ENCODE peak calls at places on chromosomes 11 and 22, in eight cellular contexts. One of them, this sample, is unnamed.

GRCh38 chr11:64990222-64990918 is 6.4 kb downstream of the BATF2 start:
- DNase-seq in AG09319: no peak
- DNase-seq in HT1080: peak
- DNase-seq in GM19239: no peak
- DNase-seq in C1 segment of cervical spinal cord: no peak
- DNase-seq in naive thymus-derived CD4-positive, alpha-beta T cell: no peak
- DNase-seq in posterior vena cava: peak
- DNase-seq in fibroblast of pulmonary artery: peak
- DNase-seq in this sample: peak

GRCh38 chr11:64726211-64726641 is 3.2 kb upstream of the NRXN2 start:
- DNase-seq in HT1080: no peak
- DNase-seq in naive thymus-derived CD4-positive, alpha-beta T cell: no peak
- DNase-seq in posterior vena cava: peak
- DNase-seq in AG09319: no peak
- DNase-seq in GM19239: no peak
- DNase-seq in C1 segment of cervical spinal cord: no peak
- DNase-seq in fibroblast of pulmonary artery: no peak
- DNase-seq in this sample: no peak

GRCh38 chr11:74748211-74749126 is at the start of gene RNF169:
- DNase-seq in naive thymus-derived CD4-positive, alpha-beta T cell: peak
- DNase-seq in GM19239: peak
- DNase-seq in posterior vena cava: peak
- DNase-seq in C1 segment of cervical spinal cord: peak
- DNase-seq in fibroblast of pulmonary artery: peak
- DNase-seq in HT1080: peak
- DNase-seq in AG09319: peak
- DNase-seq in this sample: peak

GRCh38 chr11:125883375-125883774 is 4.1 kb upstream of the HYLS1 start:
- DNase-seq in GM19239: no peak
- DNase-seq in AG09319: no peak
- DNase-seq in posterior vena cava: no peak
- DNase-seq in HT1080: no peak
- DNase-seq in naive thymus-derived CD4-positive, alpha-beta T cell: no peak
- DNase-seq in fibroblast of pulmonary artery: no peak
- DNase-seq in C1 segment of cervical spinal cord: no peak
- DNase-seq in this sample: no peak

GRCh38 chr11:76610871-76611475 is 59.6 kb downstream of the LRRC32 start:
- DNase-seq in naive thymus-derived CD4-positive, alpha-beta T cell: no peak
- DNase-seq in posterior vena cava: peak
- DNase-seq in GM19239: no peak
- DNase-seq in C1 segment of cervical spinal cord: no peak
- DNase-seq in AG09319: no peak
- DNase-seq in fibroblast of pulmonary artery: no peak
- DNase-seq in HT1080: no peak
- DNase-seq in this sample: no peak

GRCh38 chr11:123300874-123301695 is 106.0 kb upstream of the CLMP start:
- DNase-seq in AG09319: no peak
- DNase-seq in naive thymus-derived CD4-positive, alpha-beta T cell: no peak
- DNase-seq in fibroblast of pulmonary artery: peak
- DNase-seq in C1 segment of cervical spinal cord: no peak
- DNase-seq in GM19239: no peak
- DNase-seq in posterior vena cava: no peak
- DNase-seq in HT1080: peak
- DNase-seq in this sample: peak

GRCh38 chr11:13487661-13488030 is 8.2 kb downstream of the PTH start:
- DNase-seq in GM19239: peak
- DNase-seq in posterior vena cava: no peak
- DNase-seq in naive thymus-derived CD4-positive, alpha-beta T cell: peak
- DNase-seq in C1 segment of cervical spinal cord: no peak
- DNase-seq in AG09319: no peak
- DNase-seq in fibroblast of pulmonary artery: peak
- DNase-seq in HT1080: peak
- DNase-seq in this sample: no peak

GRCh38 chr11:75325713-75326438 is 25.6 kb downstream of the ARRB1 start:
- DNase-seq in naive thymus-derived CD4-positive, alpha-beta T cell: no peak
- DNase-seq in AG09319: no peak
- DNase-seq in fibroblast of pulmonary artery: peak
- DNase-seq in GM19239: no peak
- DNase-seq in HT1080: peak
- DNase-seq in C1 segment of cervical spinal cord: peak
- DNase-seq in posterior vena cava: peak
- DNase-seq in this sample: peak

GRCh38 chr11:60504219-60504618 is 11.0 kb upstream of the MS4A13 start:
- DNase-seq in AG09319: no peak
- DNase-seq in posterior vena cava: no peak
- DNase-seq in HT1080: no peak
- DNase-seq in naive thymus-derived CD4-positive, alpha-beta T cell: no peak
- DNase-seq in C1 segment of cervical spinal cord: no peak
- DNase-seq in fibroblast of pulmonary artery: no peak
- DNase-seq in GM19239: no peak
- DNase-seq in this sample: no peak

GRCh38 chr11:12241401-12241800 is 131.0 kb downstream of the MICAL2 start:
- DNase-seq in posterior vena cava: no peak
- DNase-seq in HT1080: no peak
- DNase-seq in AG09319: no peak
- DNase-seq in fibroblast of pulmonary artery: no peak
- DNase-seq in GM19239: no peak
- DNase-seq in naive thymus-derived CD4-positive, alpha-beta T cell: no peak
- DNase-seq in C1 segment of cervical spinal cord: no peak
- DNase-seq in this sample: no peak

GRCh38 chr22:48373626-48374173 is 1454.0 kb downstream of the BRD1 start:
- DNase-seq in posterior vena cava: no peak
- DNase-seq in HT1080: no peak
- DNase-seq in GM19239: no peak
- DNase-seq in C1 segment of cervical spinal cord: no peak
- DNase-seq in naive thymus-derived CD4-positive, alpha-beta T cell: no peak
- DNase-seq in fibroblast of pulmonary artery: no peak
- DNase-seq in AG09319: no peak
- DNase-seq in this sample: no peak

GRCh38 chr11:102546923-102547471 is 16.4 kb upstream of the MMP7 start:
- DNase-seq in AG09319: no peak
- DNase-seq in GM19239: no peak
- DNase-seq in fibroblast of pulmonary artery: no peak
- DNase-seq in posterior vena cava: no peak
- DNase-seq in naive thymus-derived CD4-positive, alpha-beta T cell: no peak
- DNase-seq in HT1080: no peak
- DNase-seq in C1 segment of cervical spinal cord: no peak
- DNase-seq in this sample: no peak

GRCh38 chr22:40721266-40721665 is 42.0 kb downstream of the MCHR1 start:
- DNase-seq in fibroblast of pulmonary artery: peak
- DNase-seq in AG09319: no peak
- DNase-seq in naive thymus-derived CD4-positive, alpha-beta T cell: no peak
- DNase-seq in C1 segment of cervical spinal cord: peak
- DNase-seq in GM19239: no peak
- DNase-seq in posterior vena cava: no peak
- DNase-seq in HT1080: peak
- DNase-seq in this sample: peak

GRCh38 chr11:104765401-104765800 is 132.9 kb downstream of the CASP12 start:
- DNase-seq in naive thymus-derived CD4-positive, alpha-beta T cell: no peak
- DNase-seq in AG09319: no peak
- DNase-seq in posterior vena cava: no peak
- DNase-seq in fibroblast of pulmonary artery: no peak
- DNase-seq in C1 segment of cervical spinal cord: no peak
- DNase-seq in GM19239: no peak
- DNase-seq in HT1080: no peak
- DNase-seq in this sample: peak

GRCh38 chr11:28739489-28740280 is 631.5 kb downstream of the METTL15 start:
- DNase-seq in fibroblast of pulmonary artery: no peak
- DNase-seq in C1 segment of cervical spinal cord: no peak
- DNase-seq in AG09319: no peak
- DNase-seq in HT1080: no peak
- DNase-seq in posterior vena cava: no peak
- DNase-seq in naive thymus-derived CD4-positive, alpha-beta T cell: no peak
- DNase-seq in GM19239: no peak
- DNase-seq in this sample: no peak

GRCh38 chr11:76166314-76166713 is 40.0 kb downstream of the WNT11 start:
- DNase-seq in fibroblast of pulmonary artery: no peak
- DNase-seq in HT1080: peak
- DNase-seq in C1 segment of cervical spinal cord: no peak
- DNase-seq in GM19239: peak
- DNase-seq in posterior vena cava: no peak
- DNase-seq in naive thymus-derived CD4-positive, alpha-beta T cell: no peak
- DNase-seq in AG09319: no peak
- DNase-seq in this sample: no peak

GRCh38 chr11:108967571-108967970 is 302.7 kb downstream of the DDX10 start:
- DNase-seq in naive thymus-derived CD4-positive, alpha-beta T cell: no peak
- DNase-seq in fibroblast of pulmonary artery: no peak
- DNase-seq in HT1080: no peak
- DNase-seq in posterior vena cava: no peak
- DNase-seq in AG09319: no peak
- DNase-seq in C1 segment of cervical spinal cord: peak
- DNase-seq in GM19239: no peak
- DNase-seq in this sample: peak

GRCh38 chr11:121336279-121336947 is 43.8 kb downstream of the SC5D start:
- DNase-seq in HT1080: no peak
- DNase-seq in GM19239: no peak
- DNase-seq in fibroblast of pulmonary artery: no peak
- DNase-seq in AG09319: no peak
- DNase-seq in naive thymus-derived CD4-positive, alpha-beta T cell: no peak
- DNase-seq in posterior vena cava: no peak
- DNase-seq in C1 segment of cervical spinal cord: no peak
- DNase-seq in this sample: no peak

GRCh38 chr22:37484115-37485005 is 1.8 kb downstream of the MFNG start:
- DNase-seq in GM19239: peak
- DNase-seq in AG09319: no peak
- DNase-seq in naive thymus-derived CD4-positive, alpha-beta T cell: peak
- DNase-seq in HT1080: no peak
- DNase-seq in C1 segment of cervical spinal cord: peak
- DNase-seq in fibroblast of pulmonary artery: no peak
- DNase-seq in posterior vena cava: peak
- DNase-seq in this sample: no peak

GRCh38 chr11:69888671-69889076 is 69.5 kb upstream of the FGF3 start:
- DNase-seq in naive thymus-derived CD4-positive, alpha-beta T cell: no peak
- DNase-seq in posterior vena cava: peak
- DNase-seq in fibroblast of pulmonary artery: peak
- DNase-seq in HT1080: peak
- DNase-seq in C1 segment of cervical spinal cord: no peak
- DNase-seq in GM19239: peak
- DNase-seq in AG09319: peak
- DNase-seq in this sample: peak

GRCh38 chr22:50621948-50622722 is 5.8 kb downstream of the ARSA start:
- DNase-seq in fibroblast of pulmonary artery: no peak
- DNase-seq in AG09319: no peak
- DNase-seq in GM19239: no peak
- DNase-seq in posterior vena cava: peak
- DNase-seq in HT1080: no peak
- DNase-seq in naive thymus-derived CD4-positive, alpha-beta T cell: peak
- DNase-seq in C1 segment of cervical spinal cord: no peak
- DNase-seq in this sample: no peak

GRCh38 chr11:117219995-117220394 is 11.9 kb downstream of the PCSK7 start:
- DNase-seq in HT1080: no peak
- DNase-seq in AG09319: no peak
- DNase-seq in naive thymus-derived CD4-positive, alpha-beta T cell: no peak
- DNase-seq in fibroblast of pulmonary artery: no peak
- DNase-seq in posterior vena cava: no peak
- DNase-seq in GM19239: no peak
- DNase-seq in C1 segment of cervical spinal cord: no peak
- DNase-seq in this sample: no peak

GRCh38 chr22:26321469-26321913 is 107.6 kb upstream of the ASPHD2 start:
- DNase-seq in HT1080: peak
- DNase-seq in posterior vena cava: no peak
- DNase-seq in C1 segment of cervical spinal cord: no peak
- DNase-seq in AG09319: peak
- DNase-seq in GM19239: no peak
- DNase-seq in fibroblast of pulmonary artery: peak
- DNase-seq in naive thymus-derived CD4-positive, alpha-beta T cell: no peak
- DNase-seq in this sample: no peak

GRCh38 chr11:87463486-87464102 is 425.9 kb downstream of the TMEM135 start:
- DNase-seq in C1 segment of cervical spinal cord: no peak
- DNase-seq in GM19239: no peak
- DNase-seq in fibroblast of pulmonary artery: peak
- DNase-seq in naive thymus-derived CD4-positive, alpha-beta T cell: no peak
- DNase-seq in AG09319: no peak
- DNase-seq in HT1080: peak
- DNase-seq in posterior vena cava: no peak
- DNase-seq in this sample: peak

GRCh38 chr11:65382036-65382803 is at the start of gene SLC25A45:
- DNase-seq in AG09319: peak
- DNase-seq in C1 segment of cervical spinal cord: peak
- DNase-seq in naive thymus-derived CD4-positive, alpha-beta T cell: peak
- DNase-seq in fibroblast of pulmonary artery: peak
- DNase-seq in posterior vena cava: peak
- DNase-seq in HT1080: peak
- DNase-seq in GM19239: peak
- DNase-seq in this sample: peak

GRCh38 chr22:17486313-17486712 is 77.0 kb upstream of the SLC25A18 start:
- DNase-seq in C1 segment of cervical spinal cord: peak
- DNase-seq in posterior vena cava: no peak
- DNase-seq in naive thymus-derived CD4-positive, alpha-beta T cell: no peak
- DNase-seq in HT1080: no peak
- DNase-seq in AG09319: no peak
- DNase-seq in fibroblast of pulmonary artery: no peak
- DNase-seq in GM19239: no peak
- DNase-seq in this sample: no peak

GRCh38 chr11:81870815-81871214 is 862.8 kb downstream of the FAM181B start:
- DNase-seq in posterior vena cava: no peak
- DNase-seq in HT1080: no peak
- DNase-seq in AG09319: no peak
- DNase-seq in C1 segment of cervical spinal cord: no peak
- DNase-seq in GM19239: no peak
- DNase-seq in fibroblast of pulmonary artery: no peak
- DNase-seq in naive thymus-derived CD4-positive, alpha-beta T cell: no peak
- DNase-seq in this sample: no peak

GRCh38 chr11:8973121-8973520 is 8.9 kb upstream of the TMEM9B start:
- DNase-seq in posterior vena cava: no peak
- DNase-seq in GM19239: no peak
- DNase-seq in C1 segment of cervical spinal cord: no peak
- DNase-seq in fibroblast of pulmonary artery: no peak
- DNase-seq in HT1080: no peak
- DNase-seq in naive thymus-derived CD4-positive, alpha-beta T cell: no peak
- DNase-seq in AG09319: no peak
- DNase-seq in this sample: no peak

GRCh38 chr11:108647701-108648527 is 17.0 kb upstream of the DDX10 start:
- DNase-seq in AG09319: peak
- DNase-seq in GM19239: peak
- DNase-seq in C1 segment of cervical spinal cord: peak
- DNase-seq in fibroblast of pulmonary artery: peak
- DNase-seq in naive thymus-derived CD4-positive, alpha-beta T cell: peak
- DNase-seq in HT1080: peak
- DNase-seq in posterior vena cava: no peak
- DNase-seq in this sample: peak

GRCh38 chr11:93166867-93167266 is 30.9 kb downstream of the SLC36A4 start:
- DNase-seq in posterior vena cava: no peak
- DNase-seq in C1 segment of cervical spinal cord: no peak
- DNase-seq in HT1080: no peak
- DNase-seq in fibroblast of pulmonary artery: no peak
- DNase-seq in AG09319: no peak
- DNase-seq in naive thymus-derived CD4-positive, alpha-beta T cell: no peak
- DNase-seq in GM19239: no peak
- DNase-seq in this sample: no peak